ENCODE peak calls at places on chromosomes 3 and 15, in six cellular contexts. D is stimulated activated CD8-positive, alpha-beta memory T cell treated with anti-CD3 and anti-CD28 coated beads, Interleukin-4, amount 100 ng/mL, for 4 hours; B is fibroblast of lung; Z is HTR-8/SVneo; N is mucosa of gallbladder; A is A172. V is an unnamed sample.
A peak's percentile ranks its signal among the peaks of the same experiment; 100 is the strongest.

GRCh38 chr3:142098974-142099373 is 50.4 kb downstream of the TFDP2 start:
- DNase-seq in D (no peak), B (no peak), Z (no peak), N (no peak), A (peak; percentile 15), V (no peak)

GRCh38 chr15:98803228-98804056 is 155.1 kb downstream of the IGF1R start:
- DNase-seq in D (no peak), B (peak; percentile 80), Z (no peak), N (no peak), A (peak; percentile 58), V (no peak)

GRCh38 chr3:65732060-65732933 is 306.4 kb downstream of the MAGI1 start:
- DNase-seq in D (no peak), B (peak; percentile 60), Z (peak; percentile 64), N (peak; percentile 12), A (peak; percentile 70), V (peak; percentile 47)

GRCh38 chr15:93466380-93466779 is 377.4 kb upstream of the RGMA start:
- DNase-seq in D (no peak), B (no peak), Z (no peak), N (no peak), A (no peak), V (no peak)

GRCh38 chr15:57324590-57324890 is 51.8 kb upstream of the CGNL1 start:
- DNase-seq in D (no peak), B (no peak), Z (no peak), N (no peak), A (no peak), V (no peak)

GRCh38 chr3:72329354-72329753 is 518.9 kb downstream of the SHQ1 start:
- DNase-seq in D (no peak), B (peak; percentile 43), Z (no peak), N (no peak), A (no peak), V (no peak)

GRCh38 chr3:10459954-10460754 is 45.2 kb downstream of the ATP2B2 start:
- DNase-seq in D (no peak), B (peak; percentile 87), Z (peak; percentile 79), N (peak; percentile 51), A (peak; percentile 90), V (peak; percentile 80)

GRCh38 chr3:12280333-12280732 is 8.5 kb upstream of the PPARG start:
- DNase-seq in D (no peak), B (no peak), Z (no peak), N (no peak), A (no peak), V (no peak)

GRCh38 chr3:46897031-46897430 is 19.5 kb downstream of the PTH1R start:
- DNase-seq in D (no peak), B (no peak), Z (no peak), N (no peak), A (no peak), V (no peak)

GRCh38 chr15:58572521-58572920 is 140.7 kb downstream of the LIPC start:
- DNase-seq in D (no peak), B (no peak), Z (no peak), N (no peak), A (no peak), V (no peak)

GRCh38 chr15:75223688-75224087 is 22.0 kb downstream of the C15orf39 start:
- DNase-seq in D (no peak), B (no peak), Z (no peak), N (no peak), A (no peak), V (no peak)

GRCh38 chr3:164208846-164209245 is 869.5 kb downstream of the SI start:
- DNase-seq in D (no peak), B (no peak), Z (no peak), N (no peak), A (no peak), V (peak; percentile 14)

GRCh38 chr3:14803101-14803980 is 15.4 kb upstream of the FGD5 start:
- DNase-seq in D (no peak), B (peak; percentile 20), Z (no peak), N (peak; percentile 88), A (peak; percentile 49), V (peak; percentile 74)

GRCh38 chr3:122705379-122705778 is 24.7 kb downstream of the PARP14 start:
- DNase-seq in D (no peak), B (no peak), Z (no peak), N (no peak), A (no peak), V (no peak)

GRCh38 chr3:152719264-152719663 is 115.7 kb upstream of the P2RY1 start:
- DNase-seq in D (no peak), B (peak; percentile 49), Z (peak; percentile 2), N (no peak), A (peak; percentile 60), V (peak; percentile 78)

GRCh38 chr3:17151598-17152373 is 267.0 kb downstream of the PLCL2 start:
- DNase-seq in D (peak; percentile 61), B (no peak), Z (no peak), N (peak; percentile 45), A (no peak), V (no peak)

GRCh38 chr3:53159415-53160135 is 1.4 kb upstream of the PRKCD start:
- DNase-seq in D (no peak), B (no peak), Z (no peak), N (peak; percentile 93), A (no peak), V (no peak)

GRCh38 chr3:152943645-152944044 is 108.7 kb downstream of the P2RY1 start:
- DNase-seq in D (no peak), B (peak; percentile 26), Z (peak; percentile 2), N (no peak), A (peak; percentile 17), V (peak; percentile 11)

GRCh38 chr3:129553771-129554170 is 10.8 kb downstream of the H1-8 start:
- DNase-seq in D (no peak), B (no peak), Z (no peak), N (no peak), A (no peak), V (no peak)

GRCh38 chr3:49385617-49386016 is 26.2 kb downstream of the RHOA start:
- DNase-seq in D (no peak), B (no peak), Z (no peak), N (no peak), A (no peak), V (no peak)

GRCh38 chr3:187777331-187778046 is 32.2 kb upstream of the BCL6 start:
- DNase-seq in D (no peak), B (peak; percentile 25), Z (no peak), N (peak; percentile 25), A (peak; percentile 50), V (peak; percentile 25)

GRCh38 chr3:12353796-12354505 is 65.1 kb downstream of the PPARG start:
- DNase-seq in D (no peak), B (no peak), Z (no peak), N (no peak), A (no peak), V (no peak)

GRCh38 chr3:45312836-45313493 is 75.4 kb upstream of the LARS2 start:
- DNase-seq in D (no peak), B (peak; percentile 56), Z (no peak), N (no peak), A (no peak), V (no peak)

GRCh38 chr15:29747837-29748417 is 74.3 kb downstream of the TJP1 start:
- DNase-seq in D (no peak), B (no peak), Z (no peak), N (no peak), A (no peak), V (no peak)

GRCh38 chr3:15892828-15893227 is 95.0 kb upstream of the ANKRD28 start:
- DNase-seq in D (no peak), B (peak; percentile 84), Z (no peak), N (no peak), A (no peak), V (no peak)

GRCh38 chr3:61808526-61808925 is 247.2 kb downstream of the PTPRG start:
- DNase-seq in D (no peak), B (peak; percentile 31), Z (no peak), N (peak; percentile 17), A (no peak), V (no peak)

GRCh38 chr3:196624907-196625306 is 14.6 kb upstream of the NRROS start:
- DNase-seq in D (no peak), B (no peak), Z (no peak), N (peak; percentile 26), A (no peak), V (no peak)

V was measured in H4.